ENCODE peak calls at places on chromosome 21, in four cellular contexts. S, P, O and N are unnamed samples.
A peak's percentile ranks its signal among the peaks of the same experiment; 100 is the strongest.

GRCh38 chr21:34865922-34866271 is 183.2 kb downstream of the RUNX1 start:
- DNase-seq in S (no peak), P (no peak), O (no peak), N (no peak)

GRCh38 chr21:38909109-38909508 is 103.4 kb downstream of the ETS2 start:
- DNase-seq in S (no peak), P (no peak), O (no peak), N (no peak)

GRCh38 chr21:17542371-17542992 is 29.6 kb downstream of the CXADR start:
- DNase-seq in S (no peak), P (no peak), O (peak; percentile 34), N (no peak)

GRCh38 chr21:25983745-25984144 is 186.8 kb downstream of the APP start:
- DNase-seq in S (no peak), P (no peak), O (peak; percentile 46), N (peak; percentile 28)

GRCh38 chr21:42463861-42464515 is 32.0 kb downstream of the RSPH1 start:
- DNase-seq in S (peak; percentile 80), P (no peak), O (no peak), N (peak; percentile 47)

GRCh38 chr21:45490049-45490731 is 52.0 kb downstream of the SLC19A1 start:
- DNase-seq in S (no peak), P (no peak), O (no peak), N (no peak)

GRCh38 chr21:43195131-43196021 is 26.6 kb downstream of the CRYAA start:
- DNase-seq in S (peak; percentile 84), P (peak; percentile 57), O (peak; percentile 49), N (no peak)

GRCh38 chr21:25759573-25759972 is 24.8 kb downstream of the GABPA start:
- DNase-seq in S (no peak), P (no peak), O (no peak), N (no peak)

GRCh38 chr21:15023782-15024181 is 41.0 kb downstream of the NRIP1 start:
- DNase-seq in S (no peak), P (no peak), O (no peak), N (no peak)

GRCh38 chr21:27171704-27172103 is 204.8 kb upstream of the ADAMTS5 start:
- DNase-seq in S (no peak), P (no peak), O (no peak), N (no peak)

GRCh38 chr21:32307706-32308105 is 9.1 kb downstream of the MRAP start:
- DNase-seq in S (no peak), P (no peak), O (no peak), N (no peak)

GRCh38 chr21:16541366-16541765 is 811.6 kb downstream of the USP25 start:
- DNase-seq in S (no peak), P (no peak), O (no peak), N (no peak)

GRCh38 chr21:32246571-32246970 is 32.3 kb downstream of the MIS18A start:
- DNase-seq in S (no peak), P (no peak), O (no peak), N (no peak)

GRCh38 chr21:14076143-14076806 is 134.5 kb downstream of the LIPI start:
- DNase-seq in S (peak; percentile 70), P (no peak), O (no peak), N (no peak)

GRCh38 chr21:28148400-28149064 is 844.1 kb downstream of the LTN1 start:
- DNase-seq in S (no peak), P (no peak), O (no peak), N (peak; percentile 24)

GRCh38 chr21:44982558-44983244 is 42.9 kb downstream of the SLX9 start:
- DNase-seq in S (peak; percentile 78), P (peak; percentile 46), O (no peak), N (peak; percentile 77)

GRCh38 chr21:32256873-32257620 is 21.8 kb downstream of the MIS18A start:
- DNase-seq in S (peak; percentile 92), P (peak; percentile 54), O (peak; percentile 85), N (peak; percentile 84)

GRCh38 chr21:23809573-23809972 is 1797.7 kb downstream of the MRPL39 start:
- DNase-seq in S (no peak), P (no peak), O (no peak), N (no peak)

GRCh38 chr21:28359300-28359699 is 633.4 kb downstream of the LTN1 start:
- DNase-seq in S (no peak), P (no peak), O (peak; percentile 25), N (peak; percentile 61)

GRCh38 chr21:41250519-41250918 is 66.1 kb upstream of the FAM3B start:
- DNase-seq in S (no peak), P (no peak), O (no peak), N (no peak)
- H3K36me3 ChIP-seq in S (peaks cover 14% of the 10 kb centered on the region), P (peaks cover 78% of the 10 kb centered on the region), O (no peaks in the 10 kb centered on the region), N (no peaks in the 10 kb centered on the region)

GRCh38 chr21:33425825-33426224 is 22.6 kb downstream of the IFNGR2 start:
- DNase-seq in S (no peak), P (no peak), O (no peak), N (no peak)

GRCh38 chr21:33432496-33432895 is 29.3 kb downstream of the IFNGR2 start:
- DNase-seq in S (no peak), P (no peak), O (no peak), N (no peak)

GRCh38 chr21:33427051-33427450 is 23.8 kb downstream of the IFNGR2 start:
- DNase-seq in S (no peak), P (no peak), O (no peak), N (no peak)

GRCh38 chr21:33430858-33431257 is 27.6 kb downstream of the IFNGR2 start:
- DNase-seq in S (no peak), P (no peak), O (no peak), N (no peak)

GRCh38 chr21:33428669-33429068 is 25.5 kb downstream of the IFNGR2 start:
- DNase-seq in S (no peak), P (no peak), O (no peak), N (no peak)
- H3K36me3 ChIP-seq in S (peaks cover 34% of the 10 kb centered on the region), P (peaks cover 98% of the 10 kb centered on the region), O (peaks cover 87% of the 10 kb centered on the region), N (peaks cover 25% of the 10 kb centered on the region)

GRCh38 chr21:36396314-36396713 is 11.1 kb downstream of the CHAF1B start:
- DNase-seq in S (no peak), P (no peak), O (no peak), N (no peak)

GRCh38 chr21:36395353-36396111 is 10.3 kb downstream of the CHAF1B start:
- DNase-seq in S (no peak), P (no peak), O (no peak), N (no peak)

GRCh38 chr21:36396971-36397370 is 11.8 kb downstream of the CHAF1B start:
- DNase-seq in S (no peak), P (no peak), O (no peak), N (no peak)

GRCh38 chr21:36400719-36401118 is 15.5 kb downstream of the CHAF1B start:
- DNase-seq in S (no peak), P (no peak), O (no peak), N (no peak)

DNA sequence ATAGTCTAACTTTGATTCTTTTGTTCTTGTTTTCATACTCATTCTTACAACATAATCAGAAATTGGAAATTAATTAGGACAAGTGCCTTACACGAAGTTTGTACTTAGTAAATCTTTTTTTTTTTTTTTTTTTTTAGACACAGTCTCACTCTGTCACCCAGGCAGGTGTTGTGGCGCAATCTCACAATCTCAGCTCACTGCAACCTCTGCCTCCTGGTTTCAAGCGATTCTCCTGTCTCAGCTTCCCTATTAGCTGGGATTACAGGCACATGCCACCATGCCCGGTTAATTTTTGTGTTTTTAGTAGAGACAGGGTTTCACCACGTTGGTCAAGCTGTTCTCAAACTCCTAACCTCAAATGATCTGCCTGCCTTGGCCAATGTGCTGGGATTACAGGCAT is 12.4 kb downstream of the CHAF1B start:
- DNase-seq in S (no peak), P (no peak), O (no peak), N (no peak)
- H3K36me3 ChIP-seq in S (no peaks in the 10 kb centered on the region), P (no peaks in the 10 kb centered on the region), O (peaks cover 24% of the 10 kb centered on the region), N (peaks cover 33% of the 10 kb centered on the region)

GRCh38 chr21:46515109-46515508 is 56.4 kb downstream of the DIP2A start:
- DNase-seq in S (no peak), P (peak; percentile 52), O (no peak), N (no peak)

GRCh38 chr21:46504681-46505080 is 46.0 kb downstream of the DIP2A start:
- DNase-seq in S (no peak), P (no peak), O (no peak), N (no peak)

GRCh38 chr21:46507562-46507961 is 48.9 kb downstream of the DIP2A start:
- DNase-seq in S (no peak), P (no peak), O (no peak), N (no peak)

GRCh38 chr21:46503922-46504539 is 45.3 kb downstream of the DIP2A start:
- DNase-seq in S (no peak), P (no peak), O (no peak), N (no peak)

DNA sequence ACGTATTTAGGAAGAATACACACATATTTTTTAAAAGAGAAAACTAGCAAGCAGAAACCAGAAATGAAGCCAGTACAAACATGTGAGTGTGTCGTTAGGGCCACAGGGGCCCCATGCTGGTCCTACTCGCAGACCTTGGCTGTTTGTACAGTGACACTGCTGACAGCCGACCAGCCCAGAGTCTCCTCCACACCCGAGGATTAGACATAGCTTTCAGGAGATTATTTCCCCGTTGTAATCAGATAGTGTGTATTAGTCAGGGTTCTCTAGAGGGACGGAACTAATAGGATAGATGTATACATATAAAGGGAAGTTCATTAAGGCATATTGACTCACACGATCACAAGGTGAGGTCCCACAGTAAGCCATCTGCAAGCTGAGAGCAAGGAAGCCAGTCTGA is 51.1 kb downstream of the DIP2A start:
- DNase-seq in S (no peak), P (no peak), O (no peak), N (no peak)
- H3K36me3 ChIP-seq in S (peaks cover 16% of the 10 kb centered on the region), P (peaks cover 69% of the 10 kb centered on the region), O (peaks cover 70% of the 10 kb centered on the region), N (peaks cover 48% of the 10 kb centered on the region)